ENCODE peak calls at places on chromosomes 3 and 15, in four cellular contexts. H is GM12878, U is K562, P is IMR-90. F is an unnamed sample.

GRCh38 chr3:67655364-67656121 is 1.1 kb upstream of the SUCLG2 start:
- DNase-seq in H (peak), P (no peak), U (no peak), F (no peak)

GRCh38 chr15:90031231-90031791 is 30.2 kb downstream of the ZNF710 start:
- DNase-seq in U (no peak), P (peak), H (peak), F (no peak)

GRCh38 chr3:184778426-184779332 is 33.3 kb upstream of the VPS8 start:
- DNase-seq in U (no peak), P (no peak), H (no peak), F (no peak)

GRCh38 chr3:156751461-156752025 is 74.6 kb upstream of the LEKR1 start:
- DNase-seq in H (no peak), P (peak), U (no peak), F (peak)

GRCh38 chr15:88215249-88215648 is 41.3 kb downstream of the NTRK3 start:
- DNase-seq in H (no peak), U (no peak), P (no peak), F (no peak)

GRCh38 chr3:53672987-53673386 is 173.2 kb downstream of the CHDH start:
- DNase-seq in H (no peak), U (no peak), P (no peak), F (no peak)

GRCh38 chr15:69133862-69134519 is 26.4 kb upstream of the GLCE start:
- DNase-seq in U (no peak), H (no peak), P (no peak), F (no peak)

GRCh38 chr3:182412066-182412465 is 381.2 kb upstream of the ATP11B start:
- DNase-seq in H (no peak), P (no peak), U (no peak), F (no peak)

GRCh38 chr3:52310861-52311566 is 5.1 kb upstream of the DNAH1 start:
- DNase-seq in P (peak), U (no peak), H (peak), F (no peak)

GRCh38 chr3:53026423-53027162 is 19.3 kb downstream of the SFMBT1 start:
- DNase-seq in P (no peak), H (no peak), U (no peak), F (no peak)

GRCh38 chr3:188529228-188529627 is 375.3 kb downstream of the LPP start:
- DNase-seq in H (no peak), P (peak), U (no peak), F (no peak)

GRCh38 chr15:57440167-57440566 is 63.9 kb downstream of the CGNL1 start:
- DNase-seq in P (no peak), U (no peak), H (no peak), F (no peak)

GRCh38 chr3:30073622-30074021 is 532.8 kb upstream of the TGFBR2 start:
- DNase-seq in U (no peak), H (no peak), P (peak), F (no peak)

GRCh38 chr3:73094951-73095350 is 33.5 kb downstream of the EBLN2 start:
- DNase-seq in H (no peak), P (no peak), U (no peak), F (no peak)

GRCh38 chr3:134904796-134905646 is 110.0 kb downstream of the EPHB1 start:
- DNase-seq in U (no peak), H (peak), P (no peak), F (no peak)

GRCh38 chr15:76347507-76348055 is 11.0 kb downstream of the ISL2 start:
- DNase-seq in U (no peak), P (no peak), H (no peak), F (no peak)
- TF ChIP-seq FOS in U (no peak), P (no peak), H (no peak), F (no peak)

GRCh38 chr3:82000350-82000749 is 238.9 kb upstream of the GBE1 start:
- DNase-seq in H (no peak), U (no peak), P (no peak), F (no peak)
- TF ChIP-seq FOS in H (no peak), U (no peak), P (no peak), F (no peak)

DNA sequence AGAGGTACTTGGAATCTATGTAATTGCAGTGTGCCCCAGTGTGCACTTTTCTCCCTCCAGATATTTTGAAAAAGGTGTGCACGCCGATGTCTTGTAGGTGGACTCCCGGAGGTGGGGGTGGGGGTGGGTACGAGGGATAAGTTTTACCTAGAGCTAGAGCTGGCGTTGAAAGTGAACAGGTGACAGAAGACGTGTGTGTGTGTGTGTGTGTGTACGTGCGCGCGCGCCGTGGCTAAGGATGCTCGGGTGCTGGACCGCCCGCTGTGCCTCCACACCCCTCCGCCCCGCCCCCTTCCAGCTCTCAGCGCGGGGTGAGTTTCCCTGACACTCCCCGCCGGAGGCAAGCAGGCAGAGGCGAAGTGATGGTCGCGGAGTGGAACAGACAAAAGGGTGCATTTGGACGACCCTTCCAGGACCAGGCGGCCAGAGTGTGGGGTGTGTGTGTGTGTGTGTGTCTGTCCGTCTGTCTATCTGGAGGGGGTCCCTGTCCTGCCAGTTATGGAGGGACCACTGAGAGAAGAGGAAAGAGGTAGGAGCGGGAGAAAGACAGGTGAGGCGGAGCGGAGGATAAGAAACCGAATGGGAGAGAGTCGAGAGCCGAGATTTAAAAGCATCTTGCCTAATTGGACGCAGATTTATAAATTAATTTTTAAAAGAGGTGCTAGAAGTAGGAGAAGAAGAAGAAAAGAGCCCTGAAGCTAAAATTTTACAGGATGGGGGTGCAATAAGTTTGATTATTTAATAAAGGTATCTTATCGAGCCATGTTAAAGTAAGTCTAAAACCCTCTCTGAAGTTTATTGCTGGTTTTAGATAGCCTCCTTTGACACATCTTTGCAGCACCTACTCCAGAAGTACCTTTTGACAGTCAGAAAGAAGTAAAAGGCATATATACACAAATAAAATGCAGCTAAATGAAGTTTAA is 335.8 kb upstream of the THRB start:
- DNase-seq in P (no peak), U (no peak), H (no peak), F (no peak)
- TF ChIP-seq FOS in P (no peak), U (no peak), H (no peak), F (no peak)

GRCh38 chr15:43511012-43511885 is 6.2 kb upstream of the MAP1A start:
- DNase-seq in U (peak), H (no peak), P (no peak), F (no peak)
- TF ChIP-seq FOS in U (no peak), H (no peak), P (no peak), F (no peak)

GRCh38 chr3:65927576-65927975 is 111.1 kb downstream of the MAGI1 start:
- DNase-seq in U (no peak), H (no peak), P (peak), F (no peak)
- TF ChIP-seq FOS in U (no peak), H (no peak), P (no peak), F (no peak)

GRCh38 chr3:126351771-126352475 is 5.3 kb downstream of the KLF15 start:
- DNase-seq in U (no peak), P (no peak), H (no peak), F (no peak)

GRCh38 chr3:126353694-126354321 is 3.4 kb downstream of the KLF15 start:
- DNase-seq in P (no peak), U (no peak), H (no peak), F (no peak)

GRCh38 chr3:126351086-126351770 is 6.0 kb downstream of the KLF15 start:
- DNase-seq in P (no peak), H (no peak), U (no peak), F (no peak)

GRCh38 chr3:126354776-126355175 is 2.4 kb downstream of the KLF15 start:
- DNase-seq in P (no peak), U (no peak), H (no peak), F (no peak)

DNA sequence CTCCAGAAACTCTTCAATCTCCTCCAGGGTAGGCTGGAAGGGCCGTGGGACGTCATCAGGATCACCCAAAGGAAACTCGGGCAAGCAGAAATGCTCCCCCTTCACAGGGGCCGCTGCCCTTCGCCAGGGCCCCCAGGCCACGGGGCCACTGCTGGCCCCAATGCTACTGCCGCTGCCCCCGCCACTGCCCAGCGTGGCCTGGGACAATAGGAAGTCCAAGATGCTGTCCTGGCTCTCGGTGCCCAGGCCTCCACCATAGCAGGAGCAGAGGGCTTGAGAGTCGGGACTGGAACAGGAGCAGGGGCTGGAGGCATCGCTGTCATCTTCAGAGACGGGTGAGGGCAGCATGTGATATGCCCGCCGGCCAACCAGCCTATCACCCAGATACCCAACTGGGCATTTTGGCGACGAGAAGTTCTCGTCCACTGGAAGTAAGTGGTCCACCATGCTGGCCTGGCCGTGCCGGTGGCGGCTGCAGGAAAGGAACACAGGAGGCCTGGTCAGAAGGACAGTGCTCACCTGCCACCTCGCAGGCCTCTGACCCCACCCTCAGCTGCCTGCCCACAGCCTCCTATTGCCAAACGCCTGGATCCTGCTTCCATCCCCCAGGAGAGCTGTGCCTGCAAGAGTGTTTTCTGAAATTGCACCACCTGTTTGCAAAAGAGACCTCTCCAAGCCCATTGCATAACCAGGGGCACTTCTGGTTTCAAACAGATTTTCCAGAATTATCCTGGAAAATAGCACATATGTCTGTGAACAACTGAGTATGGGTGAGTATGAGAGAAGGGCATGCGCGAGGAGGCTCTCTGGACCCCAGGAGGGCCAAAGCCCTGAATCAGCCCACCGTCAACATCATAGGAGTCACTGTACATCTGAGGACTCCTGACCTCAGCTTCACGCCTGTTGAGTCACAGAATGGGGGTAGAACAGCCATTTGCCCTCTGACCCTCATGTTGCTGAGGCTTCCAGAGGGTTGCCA is 4.4 kb downstream of the KLF15 start:
- DNase-seq in H (no peak), U (no peak), P (peak), F (no peak)
- TF ChIP-seq FOS in H (no peak), U (no peak), P (peak), F (no peak)

GRCh38 chr3:50600841-50601591 is 10.6 kb downstream of the CISH start:
- DNase-seq in H (no peak), U (peak), P (peak), F (peak)
- TF ChIP-seq FOS in H (no peak), U (no peak), P (no peak), F (no peak)

F was measured in endothelial cell of umbilical vein.